ENCODE peak calls at places on chromosomes 4 and X, in seven cellular contexts. H is fibroblast of lung, U is HepG2, N is OCI-LY7, X is IMR-90, L is hepatocyte, A is mesenchymal stem cell. I is an unnamed sample.

GRCh38 chr4:52641853-52642563 is 17.1 kb downstream of the USP46 start:
- DNase-seq in X (peak), A (peak), H (peak), U (no peak), L (no peak), N (no peak), I (no peak)

GRCh38 chrX:33204889-33205288 is 6.5 kb downstream of the DMD start:
- DNase-seq in N (no peak), X (peak), U (no peak), A (no peak), H (peak), L (peak), I (no peak)

GRCh38 chrX:44244008-44244407 is 99.5 kb downstream of the EFHC2 start:
- DNase-seq in H (peak), X (peak), U (no peak), N (peak), L (peak), A (peak), I (peak)

GRCh38 chrX:22758807-22759481 is 240.8 kb upstream of the DDX53 start:
- DNase-seq in A (no peak), H (no peak), U (no peak), X (no peak), N (no peak), L (no peak), I (no peak)

GRCh38 chr4:1080961-1081688 is 32.2 kb downstream of the RNF212 start:
- DNase-seq in N (no peak), H (peak), A (no peak), X (peak), U (no peak), L (no peak), I (no peak)

GRCh38 chr4:85514117-85514516 is 39.2 kb downstream of the ARHGAP24 start:
- DNase-seq in L (no peak), U (no peak), N (no peak), A (peak), X (no peak), H (no peak), I (no peak)

GRCh38 chrX:9862953-9863352 is 76.7 kb downstream of the SHROOM2 start:
- DNase-seq in U (no peak), X (no peak), L (no peak), N (no peak), H (no peak), A (no peak), I (no peak)

GRCh38 chrX:25007059-25008053 is 8.4 kb downstream of the ARX start:
- DNase-seq in X (no peak), N (no peak), H (no peak), A (no peak), U (no peak), L (no peak), I (no peak)

GRCh38 chr4:188092824-188093223 is 16.6 kb downstream of the TRIML2 start:
- DNase-seq in U (no peak), X (peak), L (no peak), A (no peak), N (no peak), H (no peak), I (no peak)

GRCh38 chr4:8818063-8818881 is 53.4 kb downstream of the HMX1 start:
- DNase-seq in H (no peak), X (no peak), N (no peak), A (no peak), L (no peak), U (no peak), I (no peak)

GRCh38 chr4:8819019-8819418 is 52.6 kb downstream of the HMX1 start:
- DNase-seq in H (no peak), X (no peak), A (no peak), L (no peak), N (no peak), U (no peak), I (no peak)

GRCh38 chr4:8817081-8817812 is 54.4 kb downstream of the HMX1 start:
- DNase-seq in X (no peak), N (no peak), U (no peak), A (no peak), L (no peak), H (no peak), I (no peak)

GRCh38 chr4:8819421-8820177 is 52.0 kb downstream of the HMX1 start:
- DNase-seq in A (no peak), H (no peak), U (no peak), X (no peak), L (no peak), N (no peak), I (no peak)

DNA sequence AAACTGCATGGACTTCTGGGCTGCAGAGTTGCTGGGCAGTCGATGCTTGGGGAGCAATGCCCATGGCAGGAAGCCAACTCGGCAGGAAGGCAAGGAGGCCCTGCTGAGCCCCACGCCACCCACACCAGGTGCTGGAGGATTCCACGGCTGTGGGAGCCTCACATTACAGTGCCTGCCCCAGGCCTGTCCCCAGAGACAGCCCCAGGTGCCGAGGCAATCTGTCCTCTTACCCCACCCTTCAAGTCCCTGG is 53.9 kb downstream of the HMX1 start:
- DNase-seq in N (no peak), L (no peak), U (no peak), A (no peak), H (no peak), X (no peak), I (no peak)
- H2AFZ ChIP-seq in N (no peak), L (no peak), U (no peak), A (no peak), H (no peak), X (peak), I (no peak)

DNA sequence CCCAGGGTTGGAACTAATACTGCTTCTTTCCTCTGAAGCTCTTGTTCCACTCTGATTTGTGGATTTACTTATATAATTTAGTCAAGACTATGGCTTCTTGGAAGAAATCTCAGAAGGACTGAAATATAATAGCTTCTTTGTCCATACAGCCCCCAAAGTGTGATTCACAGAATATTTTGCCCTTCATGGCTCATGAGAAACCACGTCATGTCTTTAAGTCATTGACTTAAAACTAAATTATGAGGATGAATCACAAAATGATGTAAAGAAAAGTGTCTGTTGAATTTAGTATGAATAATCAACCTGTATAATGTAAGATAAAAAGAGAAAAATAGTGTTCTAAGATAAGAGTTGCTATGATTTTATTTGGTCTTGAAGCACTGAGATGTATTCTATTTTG is 43.3 kb upstream of the AGA start:
- DNase-seq in N (no peak), L (no peak), H (peak), A (peak), X (peak), U (no peak), I (no peak)
- H2AFZ ChIP-seq in N (no peak), L (no peak), H (no peak), A (no peak), X (no peak), U (no peak), I (no peak)

GRCh38 chr4:74223098-74223497 is 65.2 kb downstream of the MTHFD2L start:
- DNase-seq in N (no peak), A (no peak), L (no peak), H (no peak), U (no peak), X (no peak), I (no peak)

GRCh38 chr4:74223801-74224200 is 65.9 kb downstream of the MTHFD2L start:
- DNase-seq in X (peak), H (peak), N (no peak), L (no peak), U (no peak), A (peak), I (no peak)

GRCh38 chr4:74230902-74231499 is 73.1 kb downstream of the MTHFD2L start:
- DNase-seq in X (peak), A (peak), H (peak), U (no peak), N (no peak), L (no peak), I (no peak)

GRCh38 chr4:74228691-74229640 is 71.0 kb downstream of the MTHFD2L start:
- DNase-seq in A (peak), N (peak), H (peak), X (peak), U (peak), L (peak), I (peak)
- H2AFZ ChIP-seq in A (no peak), N (no peak), H (no peak), X (no peak), U (no peak), L (no peak), I (no peak)

GRCh38 chr4:40628888-40629287 is 776 bp downstream of the RBM47 start:
- DNase-seq in N (no peak), X (no peak), A (no peak), H (no peak), L (no peak), U (no peak), I (no peak)
- H2AFZ ChIP-seq in N (no peak), X (no peak), A (no peak), H (no peak), L (peak), U (no peak), I (no peak)

GRCh38 chrX:51802917-51803688 is 59.9 kb downstream of the GSPT2 start:
- DNase-seq in H (peak), U (peak), A (peak), L (peak), X (peak), N (peak), I (peak)
- H2AFZ ChIP-seq in H (peak), U (no peak), A (peak), L (peak), X (peak), N (peak), I (peak)

DNA sequence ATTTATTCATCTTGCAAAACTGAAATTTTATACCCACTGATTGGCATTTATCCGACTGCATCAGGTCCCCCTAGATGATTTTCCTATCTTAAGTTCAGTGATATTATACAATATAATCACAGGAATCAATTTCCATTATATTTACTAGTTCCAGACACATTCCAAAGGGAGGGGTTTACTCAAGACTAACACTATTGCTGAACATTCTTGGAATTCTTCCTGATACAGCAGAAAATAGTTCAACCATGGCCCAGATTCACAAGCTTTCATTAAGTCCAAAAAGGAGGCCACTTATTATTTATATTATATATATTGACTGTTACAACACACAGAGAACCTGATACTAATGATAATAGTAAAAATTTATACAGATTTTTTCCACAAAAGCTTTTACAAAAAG is 2353.6 kb downstream of the PCDH7 start:
- DNase-seq in U (no peak), L (no peak), X (peak), N (no peak), H (peak), A (no peak), I (peak)
- H2AFZ ChIP-seq in U (no peak), L (no peak), X (no peak), N (no peak), H (no peak), A (no peak), I (no peak)

DNA sequence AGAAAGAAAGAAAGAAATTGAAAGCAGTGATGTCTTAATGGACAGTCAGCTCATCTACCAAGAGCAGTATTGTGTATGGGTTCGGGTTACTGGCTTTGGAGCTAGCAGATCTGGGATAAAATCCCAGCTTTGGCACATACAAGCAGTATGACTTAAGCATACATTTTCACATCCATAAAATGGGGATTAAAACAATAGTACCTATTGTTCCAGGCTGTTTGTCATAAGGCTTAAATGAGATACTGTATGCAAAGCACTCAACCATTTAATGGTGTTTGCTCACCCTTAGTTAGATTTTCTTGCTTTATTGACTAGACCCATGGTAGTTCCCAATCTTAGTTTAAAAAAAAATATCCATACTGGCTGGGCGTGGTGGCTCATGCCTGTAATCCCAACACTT is 7.8 kb upstream of the TMEM164 start:
- DNase-seq in H (no peak), X (no peak), A (no peak), L (no peak), N (no peak), U (no peak), I (no peak)
- H2AFZ ChIP-seq in H (no peak), X (no peak), A (no peak), L (no peak), N (no peak), U (no peak), I (no peak)

GRCh38 chr4:163165217-163166017 is 1.3 kb downstream of the NAF1 start:
- DNase-seq in L (no peak), U (no peak), A (peak), H (peak), N (peak), X (peak), I (no peak)
- H2AFZ ChIP-seq in L (peak), U (no peak), A (no peak), H (no peak), N (peak), X (no peak), I (peak)

GRCh38 chr4:44727471-44727870 is 1.1 kb upstream of the GNPDA2 start:
- DNase-seq in X (no peak), A (no peak), L (no peak), H (no peak), N (no peak), U (no peak), I (no peak)
- H2AFZ ChIP-seq in X (no peak), A (no peak), L (peak), H (no peak), N (peak), U (peak), I (peak)

DNA sequence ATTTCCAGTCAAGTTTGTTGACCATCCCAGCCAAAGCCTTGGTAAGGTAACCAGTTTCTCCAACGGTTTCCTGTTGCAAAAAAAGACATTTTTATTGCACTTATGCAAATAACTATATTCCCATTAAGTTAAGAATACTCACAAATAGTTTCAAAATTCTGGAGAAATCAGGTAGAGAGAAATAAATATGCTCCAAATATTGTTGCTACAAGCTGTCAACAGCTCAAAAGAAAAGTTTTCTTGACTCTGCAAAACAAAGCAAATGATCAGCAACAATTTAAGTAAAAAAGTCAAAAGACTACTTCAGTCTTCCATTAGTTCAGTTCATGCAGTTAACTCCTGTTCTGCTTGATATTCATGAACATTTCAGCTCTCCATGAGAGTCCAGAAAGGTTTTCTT is 49.0 kb upstream of the UGT8 start:
- DNase-seq in L (no peak), N (peak), H (no peak), X (no peak), U (no peak), A (no peak), I (no peak)
- H2AFZ ChIP-seq in L (no peak), N (no peak), H (no peak), X (no peak), U (no peak), A (no peak), I (no peak)